ENCODE peak calls at places on chromosomes 6 and 20, in six cellular contexts. One of them, this sample, is unnamed.

GRCh38 chr20:59015411-59015810 is 3.8 kb upstream of the TUBB1 start:
- DNase-seq in CD4-positive, alpha-beta T cell: no peak
- DNase-seq in GM23338: no peak
- DNase-seq in mesothelial cell of epicardium: no peak
- DNase-seq in fibroblast of the aortic adventitia: no peak
- DNase-seq in esophagus muscularis mucosa: no peak
- DNase-seq in this sample: no peak

GRCh38 chr6:102944475-102944874 is 1551.0 kb downstream of the GRIK2 start:
- DNase-seq in CD4-positive, alpha-beta T cell: no peak
- DNase-seq in fibroblast of the aortic adventitia: no peak
- DNase-seq in esophagus muscularis mucosa: no peak
- DNase-seq in GM23338: no peak
- DNase-seq in mesothelial cell of epicardium: no peak
- DNase-seq in this sample: no peak

GRCh38 chr6:14537061-14537460 is 419.5 kb downstream of the CD83 start:
- DNase-seq in fibroblast of the aortic adventitia: peak
- DNase-seq in CD4-positive, alpha-beta T cell: no peak
- DNase-seq in esophagus muscularis mucosa: no peak
- DNase-seq in mesothelial cell of epicardium: no peak
- DNase-seq in GM23338: no peak
- DNase-seq in this sample: no peak

GRCh38 chr20:24798930-24799705 is 150.0 kb upstream of the CST7 start:
- DNase-seq in esophagus muscularis mucosa: no peak
- DNase-seq in GM23338: no peak
- DNase-seq in mesothelial cell of epicardium: no peak
- DNase-seq in CD4-positive, alpha-beta T cell: no peak
- DNase-seq in fibroblast of the aortic adventitia: no peak
- DNase-seq in this sample: no peak

GRCh38 chr20:32067234-32067821 is 15.3 kb downstream of the HCK start:
- DNase-seq in CD4-positive, alpha-beta T cell: no peak
- DNase-seq in GM23338: no peak
- DNase-seq in esophagus muscularis mucosa: no peak
- DNase-seq in fibroblast of the aortic adventitia: peak
- DNase-seq in mesothelial cell of epicardium: no peak
- DNase-seq in this sample: no peak

GRCh38 chr20:25287631-25288290 is 39.9 kb downstream of the PYGB start:
- DNase-seq in GM23338: no peak
- DNase-seq in fibroblast of the aortic adventitia: no peak
- DNase-seq in CD4-positive, alpha-beta T cell: no peak
- DNase-seq in mesothelial cell of epicardium: no peak
- DNase-seq in esophagus muscularis mucosa: no peak
- DNase-seq in this sample: no peak

GRCh38 chr6:75855047-75855446 is 106.0 kb downstream of the MYO6 start:
- DNase-seq in fibroblast of the aortic adventitia: peak
- DNase-seq in esophagus muscularis mucosa: no peak
- DNase-seq in mesothelial cell of epicardium: no peak
- DNase-seq in GM23338: peak
- DNase-seq in CD4-positive, alpha-beta T cell: no peak
- DNase-seq in this sample: no peak

GRCh38 chr6:10763006-10763405 is 15.4 kb downstream of the TMEM14B start:
- DNase-seq in fibroblast of the aortic adventitia: peak
- DNase-seq in esophagus muscularis mucosa: no peak
- DNase-seq in mesothelial cell of epicardium: no peak
- DNase-seq in CD4-positive, alpha-beta T cell: no peak
- DNase-seq in GM23338: no peak
- DNase-seq in this sample: no peak

GRCh38 chr6:118708736-118709135 is 57.3 kb upstream of the CEP85L start:
- DNase-seq in GM23338: no peak
- DNase-seq in esophagus muscularis mucosa: no peak
- DNase-seq in CD4-positive, alpha-beta T cell: no peak
- DNase-seq in mesothelial cell of epicardium: no peak
- DNase-seq in fibroblast of the aortic adventitia: peak
- DNase-seq in this sample: no peak

GRCh38 chr6:55617272-55617671 is 38.3 kb upstream of the HMGCLL1 start:
- DNase-seq in esophagus muscularis mucosa: no peak
- DNase-seq in GM23338: peak
- DNase-seq in fibroblast of the aortic adventitia: peak
- DNase-seq in CD4-positive, alpha-beta T cell: no peak
- DNase-seq in mesothelial cell of epicardium: no peak
- DNase-seq in this sample: no peak
- TF ChIP-seq CTCF in esophagus muscularis mucosa: peak
- TF ChIP-seq CTCF in GM23338: peak
- TF ChIP-seq CTCF in fibroblast of the aortic adventitia: peak
- TF ChIP-seq CTCF in CD4-positive, alpha-beta T cell: no peak
- TF ChIP-seq CTCF in mesothelial cell of epicardium: no peak
- TF ChIP-seq CTCF in this sample: peak

DNA sequence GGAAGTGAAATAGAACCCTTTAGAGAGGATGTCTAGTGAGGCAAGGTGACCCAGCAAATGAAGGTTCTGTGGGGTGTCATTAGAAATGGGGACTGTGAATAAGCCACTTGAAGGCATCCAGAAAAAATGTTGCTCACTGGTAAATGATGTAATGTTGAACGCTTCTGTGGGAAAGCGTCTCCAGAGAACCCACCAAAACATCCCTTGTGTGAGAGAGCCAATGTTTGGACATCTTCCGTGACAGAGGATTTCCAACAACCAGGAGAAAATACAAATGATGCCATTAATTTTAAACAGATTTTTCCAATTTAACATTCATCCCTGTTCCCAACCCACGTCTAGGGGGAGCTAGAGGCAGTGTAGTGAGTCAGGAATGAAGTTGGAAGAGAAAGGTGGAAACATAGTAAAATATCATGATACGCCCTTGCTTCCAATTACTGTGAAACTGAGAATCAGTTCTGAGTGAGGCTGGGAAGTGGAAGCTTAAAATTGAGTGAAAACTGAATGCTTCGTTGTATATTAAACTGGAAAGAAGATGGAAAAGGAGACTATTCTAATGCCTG is 584.2 kb downstream of the CD109 start:
- DNase-seq in fibroblast of the aortic adventitia: no peak
- DNase-seq in CD4-positive, alpha-beta T cell: no peak
- DNase-seq in esophagus muscularis mucosa: no peak
- DNase-seq in GM23338: peak
- DNase-seq in mesothelial cell of epicardium: no peak
- DNase-seq in this sample: no peak
- TF ChIP-seq CTCF in fibroblast of the aortic adventitia: peak
- TF ChIP-seq CTCF in CD4-positive, alpha-beta T cell: no peak
- TF ChIP-seq CTCF in esophagus muscularis mucosa: peak
- TF ChIP-seq CTCF in GM23338: peak
- TF ChIP-seq CTCF in mesothelial cell of epicardium: no peak
- TF ChIP-seq CTCF in this sample: no peak

DNA sequence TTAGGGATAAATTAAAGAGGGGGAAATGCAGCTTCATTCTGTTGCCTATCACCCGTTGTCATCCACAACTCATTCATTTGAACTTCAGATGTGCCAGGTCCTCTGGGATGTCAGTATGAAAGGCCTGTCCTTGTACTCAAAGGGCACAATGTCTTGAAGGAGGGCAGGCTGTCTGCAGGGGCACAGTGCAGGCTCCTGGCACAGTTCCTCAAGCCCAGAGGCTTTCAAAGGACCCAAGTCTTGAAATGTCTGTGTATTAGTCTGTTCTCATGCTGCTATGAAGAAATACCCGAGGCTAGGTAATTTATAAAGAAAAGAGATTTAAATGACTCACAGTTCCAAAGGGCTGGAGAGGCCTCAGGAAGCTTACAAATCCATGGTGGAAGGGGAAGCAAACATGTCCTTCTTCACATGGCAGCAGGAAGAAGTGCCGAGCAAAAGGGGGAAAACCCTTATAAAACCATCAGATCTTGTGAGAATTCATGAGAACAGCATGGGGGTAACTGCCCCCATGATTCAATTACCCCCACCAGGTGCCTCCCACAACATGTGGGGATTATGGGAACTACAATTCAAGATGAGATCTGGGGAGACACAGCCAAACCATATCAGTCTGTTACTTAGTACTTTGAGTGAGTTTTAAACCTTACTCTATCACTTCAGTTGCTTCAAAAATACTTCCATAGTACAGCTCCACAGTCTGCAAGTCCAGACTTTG is 9.4 kb downstream of the SNX9 start:
- DNase-seq in fibroblast of the aortic adventitia: no peak
- DNase-seq in CD4-positive, alpha-beta T cell: no peak
- DNase-seq in mesothelial cell of epicardium: no peak
- DNase-seq in GM23338: no peak
- DNase-seq in esophagus muscularis mucosa: no peak
- DNase-seq in this sample: no peak
- TF ChIP-seq CTCF in fibroblast of the aortic adventitia: no peak
- TF ChIP-seq CTCF in CD4-positive, alpha-beta T cell: no peak
- TF ChIP-seq CTCF in mesothelial cell of epicardium: no peak
- TF ChIP-seq CTCF in GM23338: no peak
- TF ChIP-seq CTCF in esophagus muscularis mucosa: no peak
- TF ChIP-seq CTCF in this sample: no peak

GRCh38 chr20:20465259-20465658 is 97.4 kb downstream of the INSM1 start:
- DNase-seq in fibroblast of the aortic adventitia: no peak
- DNase-seq in GM23338: peak
- DNase-seq in CD4-positive, alpha-beta T cell: no peak
- DNase-seq in mesothelial cell of epicardium: no peak
- DNase-seq in esophagus muscularis mucosa: no peak
- DNase-seq in this sample: no peak
- TF ChIP-seq CTCF in fibroblast of the aortic adventitia: peak
- TF ChIP-seq CTCF in GM23338: peak
- TF ChIP-seq CTCF in CD4-positive, alpha-beta T cell: no peak
- TF ChIP-seq CTCF in mesothelial cell of epicardium: no peak
- TF ChIP-seq CTCF in esophagus muscularis mucosa: no peak
- TF ChIP-seq CTCF in this sample: peak

GRCh38 chr20:54477134-54477533 is 1.7 kb downstream of the DOK5 start:
- DNase-seq in GM23338: no peak
- DNase-seq in CD4-positive, alpha-beta T cell: no peak
- DNase-seq in mesothelial cell of epicardium: no peak
- DNase-seq in fibroblast of the aortic adventitia: peak
- DNase-seq in esophagus muscularis mucosa: no peak
- DNase-seq in this sample: no peak

GRCh38 chr20:54477556-54477955 is 2.2 kb downstream of the DOK5 start:
- DNase-seq in fibroblast of the aortic adventitia: peak
- DNase-seq in mesothelial cell of epicardium: no peak
- DNase-seq in esophagus muscularis mucosa: no peak
- DNase-seq in GM23338: no peak
- DNase-seq in CD4-positive, alpha-beta T cell: no peak
- DNase-seq in this sample: no peak

GRCh38 chr20:54476336-54476928 is 1.0 kb downstream of the DOK5 start:
- DNase-seq in esophagus muscularis mucosa: peak
- DNase-seq in GM23338: peak
- DNase-seq in fibroblast of the aortic adventitia: peak
- DNase-seq in mesothelial cell of epicardium: no peak
- DNase-seq in CD4-positive, alpha-beta T cell: no peak
- DNase-seq in this sample: no peak

GRCh38 chr20:54481442-54481841 is 6.0 kb downstream of the DOK5 start:
- DNase-seq in GM23338: no peak
- DNase-seq in mesothelial cell of epicardium: no peak
- DNase-seq in fibroblast of the aortic adventitia: no peak
- DNase-seq in CD4-positive, alpha-beta T cell: no peak
- DNase-seq in esophagus muscularis mucosa: no peak
- DNase-seq in this sample: no peak

GRCh38 chr20:54479138-54479906 is 3.9 kb downstream of the DOK5 start:
- DNase-seq in esophagus muscularis mucosa: no peak
- DNase-seq in CD4-positive, alpha-beta T cell: no peak
- DNase-seq in fibroblast of the aortic adventitia: peak
- DNase-seq in mesothelial cell of epicardium: no peak
- DNase-seq in GM23338: peak
- DNase-seq in this sample: no peak
- TF ChIP-seq CTCF in esophagus muscularis mucosa: no peak
- TF ChIP-seq CTCF in CD4-positive, alpha-beta T cell: no peak
- TF ChIP-seq CTCF in fibroblast of the aortic adventitia: peak
- TF ChIP-seq CTCF in mesothelial cell of epicardium: no peak
- TF ChIP-seq CTCF in GM23338: peak
- TF ChIP-seq CTCF in this sample: no peak

DNA sequence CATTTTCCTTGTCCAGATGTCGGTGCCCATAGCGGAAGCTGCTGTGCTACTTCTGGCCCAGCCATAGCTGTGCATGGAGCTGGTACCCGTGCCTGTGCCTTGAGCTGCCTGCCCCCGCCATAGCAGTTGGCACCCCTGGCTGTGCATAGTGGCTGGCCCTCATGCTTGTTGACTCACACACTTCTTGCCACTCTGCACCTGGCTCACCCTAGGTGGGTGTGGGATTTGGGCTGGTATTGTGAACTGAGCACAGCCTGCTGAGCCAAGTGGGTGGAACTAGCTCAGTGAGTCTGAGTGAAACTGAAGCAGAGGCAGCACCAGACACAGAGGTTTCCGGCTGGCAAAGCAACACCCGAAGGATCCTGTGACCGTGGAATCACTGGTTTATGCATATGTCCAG is 689.5 kb upstream of the EYS start:
- DNase-seq in GM23338: no peak
- DNase-seq in mesothelial cell of epicardium: no peak
- DNase-seq in esophagus muscularis mucosa: peak
- DNase-seq in CD4-positive, alpha-beta T cell: no peak
- DNase-seq in fibroblast of the aortic adventitia: no peak
- DNase-seq in this sample: no peak
- TF ChIP-seq CTCF in GM23338: no peak
- TF ChIP-seq CTCF in mesothelial cell of epicardium: no peak
- TF ChIP-seq CTCF in esophagus muscularis mucosa: no peak
- TF ChIP-seq CTCF in CD4-positive, alpha-beta T cell: no peak
- TF ChIP-seq CTCF in fibroblast of the aortic adventitia: no peak
- TF ChIP-seq CTCF in this sample: no peak

GRCh38 chr6:130783416-130784107 is 43.6 kb upstream of the SMLR1 start:
- DNase-seq in GM23338: no peak
- DNase-seq in mesothelial cell of epicardium: no peak
- DNase-seq in CD4-positive, alpha-beta T cell: no peak
- DNase-seq in esophagus muscularis mucosa: no peak
- DNase-seq in fibroblast of the aortic adventitia: peak
- DNase-seq in this sample: no peak

GRCh38 chr6:130794686-130795085 is 32.5 kb upstream of the SMLR1 start:
- DNase-seq in CD4-positive, alpha-beta T cell: no peak
- DNase-seq in fibroblast of the aortic adventitia: peak
- DNase-seq in esophagus muscularis mucosa: no peak
- DNase-seq in GM23338: no peak
- DNase-seq in mesothelial cell of epicardium: no peak
- DNase-seq in this sample: no peak

GRCh38 chr6:130787726-130788500 is 39.3 kb upstream of the SMLR1 start:
- DNase-seq in mesothelial cell of epicardium: no peak
- DNase-seq in fibroblast of the aortic adventitia: no peak
- DNase-seq in GM23338: no peak
- DNase-seq in esophagus muscularis mucosa: no peak
- DNase-seq in CD4-positive, alpha-beta T cell: no peak
- DNase-seq in this sample: no peak

GRCh38 chr6:130794010-130794675 is 33.1 kb upstream of the SMLR1 start:
- DNase-seq in fibroblast of the aortic adventitia: no peak
- DNase-seq in CD4-positive, alpha-beta T cell: no peak
- DNase-seq in esophagus muscularis mucosa: no peak
- DNase-seq in mesothelial cell of epicardium: no peak
- DNase-seq in GM23338: no peak
- DNase-seq in this sample: no peak

GRCh38 chr6:130788954-130789353 is 38.3 kb upstream of the SMLR1 start:
- DNase-seq in GM23338: peak
- DNase-seq in fibroblast of the aortic adventitia: no peak
- DNase-seq in CD4-positive, alpha-beta T cell: no peak
- DNase-seq in esophagus muscularis mucosa: no peak
- DNase-seq in mesothelial cell of epicardium: no peak
- DNase-seq in this sample: no peak
- TF ChIP-seq CTCF in GM23338: peak
- TF ChIP-seq CTCF in fibroblast of the aortic adventitia: no peak
- TF ChIP-seq CTCF in CD4-positive, alpha-beta T cell: no peak
- TF ChIP-seq CTCF in esophagus muscularis mucosa: no peak
- TF ChIP-seq CTCF in mesothelial cell of epicardium: no peak
- TF ChIP-seq CTCF in this sample: no peak